ENCODE peak calls at places on chromosomes 6 and 20, in seven cellular contexts. I, P, Z, L, N, H and Q are unnamed samples.

GRCh38 chr6:169527306-169527705 is 174.5 kb downstream of the WDR27 start:
- DNase-seq in P (no peak), N (no peak), Z (no peak), H (peak), I (no peak), L (peak), Q (no peak)

GRCh38 chr6:118198746-118199145 is 291.7 kb downstream of the SLC35F1 start:
- DNase-seq in H (peak), N (no peak), P (no peak), I (no peak), Z (no peak), L (peak), Q (no peak)

GRCh38 chr6:31272431-31272830 is 539 bp upstream of the HLA-C start:
- DNase-seq in I (no peak), Z (no peak), N (peak), L (no peak), P (no peak), H (no peak), Q (no peak)

GRCh38 chr6:47405273-47405672 is 72.3 kb upstream of the CD2AP start:
- DNase-seq in H (no peak), P (no peak), Z (no peak), I (no peak), N (no peak), L (no peak), Q (no peak)

GRCh38 chr6:169723200-169723909 is 945 bp downstream of the PHF10 start:
- DNase-seq in N (peak), Z (peak), L (peak), I (peak), P (peak), H (peak), Q (no peak)

GRCh38 chr6:2733324-2733723 is 17.4 kb downstream of the MYLK4 start:
- DNase-seq in P (peak), L (peak), H (no peak), I (no peak), Z (no peak), N (no peak), Q (no peak)

GRCh38 chr6:84462697-84463096 is 235.3 kb upstream of the CEP162 start:
- DNase-seq in P (no peak), L (peak), N (no peak), Z (no peak), H (peak), I (no peak), Q (no peak)

GRCh38 chr6:169969372-169970099 is 218.1 kb downstream of the ERMARD start:
- DNase-seq in P (no peak), L (no peak), N (no peak), H (no peak), I (no peak), Z (no peak), Q (no peak)

GRCh38 chr20:5197847-5198650 is 71.2 kb downstream of the CDS2 start:
- DNase-seq in Z (no peak), I (no peak), P (no peak), H (no peak), N (no peak), L (no peak), Q (no peak)
- H2BK5ac ChIP-seq in Z (no peak), I (no peak), P (no peak), H (no peak), N (no peak), L (no peak), Q (no peak)

GRCh38 chr20:57082546-57082945 is 183.9 kb downstream of the BMP7 start:
- DNase-seq in I (no peak), Z (no peak), P (no peak), H (no peak), N (no peak), L (no peak), Q (no peak)
- H2BK5ac ChIP-seq in I (no peak), Z (no peak), P (no peak), H (no peak), N (no peak), L (no peak), Q (no peak)

DNA sequence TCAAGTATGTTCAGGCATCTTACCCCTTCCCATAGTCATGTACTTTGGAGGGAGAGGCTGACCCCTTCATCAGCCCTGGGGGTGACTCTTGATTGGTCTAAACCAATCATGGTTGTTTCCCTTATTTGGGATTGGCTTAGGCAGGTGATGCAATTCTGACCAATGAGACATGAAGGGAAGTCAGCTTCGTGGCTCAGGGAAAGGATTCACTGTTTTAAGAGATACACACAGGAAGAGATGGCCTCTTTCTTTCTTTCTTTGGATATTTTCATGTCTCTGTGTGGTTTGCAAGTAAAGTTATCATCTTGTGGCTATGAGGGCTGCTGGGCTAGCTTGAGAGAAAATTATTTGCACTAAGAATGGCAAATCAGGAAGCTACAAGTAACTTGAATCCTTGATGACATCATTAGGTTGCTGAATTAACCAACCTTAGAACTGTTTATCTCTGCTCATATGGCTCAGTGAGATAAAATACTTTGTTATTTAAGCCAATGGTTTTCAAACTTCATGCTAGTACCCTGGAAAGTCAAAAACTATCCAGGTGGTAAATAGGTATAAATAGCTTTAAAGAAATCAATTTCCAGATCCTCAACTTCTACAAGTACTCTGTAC is 144.2 kb upstream of the CENPW start:
- DNase-seq in L (peak), I (no peak), P (no peak), H (no peak), N (peak), Z (no peak), Q (no peak)
- H2BK5ac ChIP-seq in L (no peak), I (no peak), P (no peak), H (no peak), N (no peak), Z (no peak), Q (no peak)

DNA sequence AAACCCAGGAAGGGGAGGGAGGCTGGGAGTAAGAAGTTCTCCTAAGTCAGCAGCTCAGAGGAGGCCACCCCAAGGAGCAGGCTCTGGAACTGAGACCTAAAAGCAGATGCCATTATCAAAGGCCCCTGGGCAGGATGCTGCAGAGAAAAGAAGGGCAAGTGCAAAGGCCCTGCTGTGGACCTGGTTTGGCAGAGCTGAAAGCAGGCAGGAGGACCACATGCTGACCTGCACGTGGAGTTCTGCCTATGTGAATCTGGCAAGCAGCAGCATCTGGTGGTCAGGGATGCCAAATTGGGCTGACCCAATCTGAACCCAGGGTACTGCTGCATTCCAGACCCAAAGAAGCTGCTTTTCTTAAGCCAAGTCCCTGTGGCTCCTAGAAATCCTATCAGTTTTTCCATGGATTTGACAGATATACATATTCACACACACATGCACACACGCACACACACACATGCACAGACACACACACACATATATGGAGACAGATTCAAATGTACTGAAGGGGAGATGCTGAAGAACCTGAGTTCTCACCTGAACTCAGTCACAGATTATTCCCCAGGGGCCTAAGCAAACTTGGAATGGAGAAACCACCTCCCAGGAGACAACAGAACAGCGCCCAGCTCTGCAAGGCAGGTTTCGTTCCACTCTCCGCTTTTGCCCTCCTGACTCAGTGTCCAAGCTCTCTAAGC is 119.9 kb downstream of the FOXA2 start:
- DNase-seq in I (no peak), N (no peak), P (no peak), L (no peak), H (no peak), Z (no peak), Q (no peak)
- H2BK5ac ChIP-seq in I (no peak), N (no peak), P (no peak), L (no peak), H (no peak), Z (no peak), Q (no peak)

GRCh38 chr20:44548171-44548678 is 26.4 kb upstream of the SERINC3 start:
- DNase-seq in L (no peak), Z (no peak), P (no peak), H (no peak), I (no peak), N (no peak), Q (no peak)
- H2BK5ac ChIP-seq in L (peak), Z (no peak), P (no peak), H (no peak), I (no peak), N (no peak), Q (no peak)